ENCODE peak calls at places on chromosomes 2 and 18, in six cellular contexts. W is heart right ventricle, T is NCI-H446 treated with DMSO at 0.1 percent for 48 hours, X is testis, Q is caudate nucleus, C is AG20443. Y is an unnamed sample.

GRCh38 chr2:136238214-136238551 is 120.2 kb upstream of the CXCR4 start:
- DNase-seq in C (no peak), X (no peak), T (no peak), Q (no peak), W (no peak), Y (no peak)

GRCh38 chr2:190457256-190457655 is 49.1 kb downstream of the MFSD6 start:
- DNase-seq in T (no peak), X (no peak), W (no peak), C (no peak), Q (no peak), Y (no peak)

GRCh38 chr2:225660262-225661091 is 261.0 kb downstream of the NYAP2 start:
- DNase-seq in T (peak), W (peak), X (peak), Q (no peak), C (peak), Y (peak)

GRCh38 chr2:197873293-197873701 is 68.9 kb downstream of the PLCL1 start:
- DNase-seq in W (no peak), X (no peak), C (peak), Q (no peak), T (no peak), Y (no peak)

GRCh38 chr2:207503234-207503633 is 26.5 kb upstream of the CREB1 start:
- DNase-seq in T (no peak), C (peak), W (peak), Q (no peak), X (no peak), Y (no peak)

GRCh38 chr2:37587817-37588216 is 83.6 kb downstream of the CDC42EP3 start:
- DNase-seq in W (no peak), T (no peak), Q (no peak), X (no peak), C (no peak), Y (peak)

GRCh38 chr2:128510701-128511100 is 192.0 kb upstream of the HS6ST1 start:
- DNase-seq in Q (no peak), C (peak), T (no peak), W (no peak), X (no peak), Y (no peak)

GRCh38 chr18:13450289-13451207 is 232.0 kb downstream of the LDLRAD4 start:
- DNase-seq in T (no peak), X (no peak), C (no peak), W (no peak), Q (no peak), Y (no peak)

GRCh38 chr18:56890632-56891031 is 239.5 kb downstream of the WDR7 start:
- DNase-seq in Q (no peak), C (peak), W (no peak), X (no peak), T (no peak), Y (no peak)

GRCh38 chr2:102672124-102672786 is 52.9 kb downstream of the SLC9A2 start:
- DNase-seq in T (no peak), C (no peak), W (no peak), Q (no peak), X (no peak), Y (no peak)

GRCh38 chr18:24809173-24809955 is 348.9 kb downstream of the HRH4 start:
- DNase-seq in W (no peak), X (no peak), T (no peak), Q (no peak), C (no peak), Y (no peak)

GRCh38 chr2:207750315-207750714 is 19.4 kb downstream of the FZD5 start:
- DNase-seq in X (no peak), W (no peak), C (no peak), Q (no peak), T (no peak), Y (no peak)

GRCh38 chr2:31248139-31248538 is 14.2 kb downstream of the EHD3 start:
- DNase-seq in C (no peak), T (no peak), W (no peak), Q (no peak), X (no peak), Y (no peak)

GRCh38 chr2:48607307-48608014 is 10.2 kb upstream of the GTF2A1L start:
- DNase-seq in C (no peak), T (no peak), W (no peak), X (no peak), Q (no peak), Y (no peak)

GRCh38 chr2:149877064-149877463 is 289.5 kb upstream of the MMADHC start:
- DNase-seq in X (no peak), T (no peak), C (no peak), W (no peak), Q (no peak), Y (no peak)

GRCh38 chr2:216012133-216012829 is 1.1 kb downstream of the MREG start:
- DNase-seq in Q (no peak), W (no peak), T (no peak), C (peak), X (no peak), Y (no peak)

GRCh38 chr2:8004250-8004681 is 677.6 kb upstream of the ID2 start:
- DNase-seq in T (peak), W (no peak), C (peak), X (peak), Q (no peak), Y (no peak)

GRCh38 chr2:3189076-3189591 is 188.5 kb downstream of the EIPR1 start:
- DNase-seq in X (no peak), T (no peak), W (no peak), Q (no peak), C (no peak), Y (no peak)

GRCh38 chr2:65030481-65030880 is 25.7 kb upstream of the CEP68 start:
- DNase-seq in C (no peak), T (no peak), X (no peak), W (no peak), Q (no peak), Y (no peak)

GRCh38 chr18:77167276-77167675 is 34.7 kb upstream of the MBP start:
- DNase-seq in C (peak), W (no peak), T (no peak), X (no peak), Q (no peak), Y (no peak)

GRCh38 chr2:153477641-153478288 is 797 bp downstream of the RPRM start:
- DNase-seq in Q (no peak), T (no peak), W (peak), C (no peak), X (no peak), Y (no peak)

GRCh38 chr2:180358458-180358857 is 351.4 kb upstream of the CWC22 start:
- DNase-seq in T (no peak), W (no peak), C (no peak), X (no peak), Q (no peak), Y (no peak)

GRCh38 chr2:95058989-95059601 is 33.6 kb downstream of the MAL start:
- DNase-seq in T (no peak), X (no peak), W (no peak), Q (no peak), C (no peak), Y (no peak)

GRCh38 chr2:226184540-226184939 is 615.1 kb downstream of the IRS1 start:
- DNase-seq in C (no peak), Q (no peak), T (no peak), W (no peak), X (no peak), Y (no peak)

GRCh38 chr2:9613291-9613690 is 17.5 kb downstream of the YWHAQ start:
- DNase-seq in W (no peak), T (no peak), X (no peak), Q (no peak), C (peak), Y (no peak)

GRCh38 chr2:98936917-98937351 is 909 bp upstream of the CRACDL start:
- DNase-seq in T (no peak), X (peak), Q (no peak), C (no peak), W (no peak), Y (peak)

GRCh38 chr18:30862900-30863299 is 179.6 kb downstream of the DSC3 start:
- DNase-seq in T (no peak), X (no peak), Q (no peak), C (no peak), W (no peak), Y (no peak)

GRCh38 chr2:235000426-235001236 is 48.8 kb downstream of the SH3BP4 start:
- DNase-seq in Q (no peak), W (no peak), X (no peak), T (no peak), C (no peak), Y (no peak)

GRCh38 chr18:22282311-22283235 is 113.2 kb downstream of the GATA6 start:
- DNase-seq in W (no peak), C (peak), Q (no peak), T (no peak), X (no peak), Y (no peak)

GRCh38 chr2:220157312-220157711 is 529.9 kb downstream of the SLC4A3 start:
- DNase-seq in T (no peak), X (no peak), Q (no peak), W (no peak), C (no peak), Y (no peak)

GRCh38 chr2:3968736-3969135 is 265.4 kb downstream of the DCDC2C start:
- DNase-seq in Q (no peak), W (no peak), T (no peak), X (no peak), C (no peak), Y (peak)

GRCh38 chr2:78535395-78535794 is 490.1 kb upstream of the REG3G start:
- DNase-seq in X (no peak), C (no peak), W (no peak), Q (no peak), T (no peak), Y (no peak)

GRCh38 chr18:33578371-33579146 is 540 bp downstream of the ASXL3 start:
- DNase-seq in W (peak), C (peak), X (peak), Q (no peak), T (no peak), Y (no peak)

Y was measured in stimulated activated effector memory CD8-positive, alpha-beta T cell treated with anti-CD3 and anti-CD28 coated beads, Interleukin-12 subunit alpha, Interleukin-12 subunit beta, amount 100 ng/mL, for 72 hours.